ENCODE peak calls at places on chromosomes 3 and 15, in six cellular contexts. K is T follicular helper cell, D is skeletal muscle cell, M is NCI-H345, B is NCI-H2081, Q is AG09309. I is an unnamed sample.

GRCh38 chr15:57953874-57954273 is 111.6 kb downstream of the ALDH1A2 start:
- DNase-seq in K (no peak), Q (no peak), M (no peak), D (no peak), B (no peak), I (no peak)

GRCh38 chr15:92780816-92781215 is 119.3 kb upstream of the CHD2 start:
- DNase-seq in M (peak), B (no peak), Q (no peak), D (no peak), K (no peak), I (no peak)

GRCh38 chr3:168168743-168169142 is 73.0 kb upstream of the GOLIM4 start:
- DNase-seq in Q (no peak), K (no peak), M (no peak), D (no peak), B (no peak), I (no peak)

GRCh38 chr3:16392733-16393132 is 120.8 kb downstream of the RFTN1 start:
- DNase-seq in M (no peak), B (no peak), D (no peak), Q (no peak), K (no peak), I (no peak)

GRCh38 chr3:177713921-177714900 is 516.9 kb upstream of the TBL1XR1 start:
- DNase-seq in Q (no peak), B (no peak), D (no peak), K (no peak), M (no peak), I (no peak)

GRCh38 chr3:31880482-31881078 is 100.5 kb downstream of the OSBPL10 start:
- DNase-seq in K (no peak), Q (no peak), B (no peak), M (no peak), D (no peak), I (no peak)

GRCh38 chr15:38860253-38860652 is 295.6 kb upstream of the RASGRP1 start:
- DNase-seq in B (no peak), Q (no peak), M (no peak), K (no peak), D (no peak), I (no peak)

GRCh38 chr15:54941417-54941816 is 255.3 kb downstream of the RSL24D1 start:
- DNase-seq in B (no peak), Q (no peak), D (no peak), M (no peak), K (no peak), I (no peak)

GRCh38 chr3:162770556-162770955 is 1273.9 kb downstream of the OTOL1 start:
- DNase-seq in K (no peak), M (no peak), B (no peak), D (peak), Q (no peak), I (no peak)

GRCh38 chr3:127547761-127548605 is 42.5 kb downstream of the TPRA1 start:
- DNase-seq in Q (peak), B (peak), K (peak), D (no peak), M (peak), I (peak)

GRCh38 chr3:187994221-187995085 is 159.5 kb upstream of the LPP start:
- DNase-seq in D (peak), Q (peak), K (no peak), M (no peak), B (no peak), I (no peak)

GRCh38 chr3:62727576-62727975 is 147.6 kb downstream of the CADPS start:
- DNase-seq in K (no peak), D (no peak), Q (no peak), B (no peak), M (no peak), I (no peak)

GRCh38 chr3:129023909-129024308 is 22.8 kb downstream of the EFCC1 start:
- DNase-seq in D (no peak), K (no peak), M (no peak), Q (no peak), B (peak), I (no peak)

GRCh38 chr3:114112696-114113095 is 56.2 kb downstream of the QTRT2 start:
- DNase-seq in B (no peak), M (no peak), K (no peak), Q (no peak), D (no peak), I (no peak)

GRCh38 chr3:111715911-111716523 is 120.9 kb upstream of the ZBED2 start:
- DNase-seq in D (no peak), B (peak), K (peak), Q (no peak), M (no peak), I (peak)

GRCh38 chr3:183259087-183259486 is 6.0 kb downstream of the B3GNT5 start:
- DNase-seq in K (no peak), M (no peak), Q (no peak), B (no peak), D (no peak), I (no peak)

GRCh38 chr3:29538610-29538958 is 257.7 kb downstream of the RBMS3 start:
- DNase-seq in D (no peak), Q (no peak), M (no peak), B (no peak), K (no peak), I (no peak)

GRCh38 chr15:45402955-45403892 is 24.9 kb upstream of the GATM start:
- DNase-seq in M (no peak), B (peak), D (no peak), Q (no peak), K (peak), I (peak)

GRCh38 chr3:100230715-100231114 is 30.1 kb upstream of the TBC1D23 start:
- DNase-seq in D (no peak), B (no peak), Q (no peak), K (no peak), M (no peak), I (no peak)

GRCh38 chr3:42653560-42654330 is at the start of gene ZBTB47:
- DNase-seq in M (no peak), Q (no peak), D (no peak), B (no peak), K (no peak), I (peak)